ENCODE peak calls at places on chromosomes 1 and 21, in six cellular contexts. S is HepG2, X is H1, L is Panc1, J is GM12878, O is HCT116. W is an unnamed sample.

GRCh38 chr1:151061012-151061401 is 810 bp downstream of the MLLT11 start:
- DNase-seq in S (no peak), L (no peak), J (no peak), X (no peak), O (no peak), W (peak)

GRCh38 chr1:34790985-34791384 is 1.8 kb upstream of the GJA4 start:
- DNase-seq in S (no peak), X (no peak), L (no peak), J (no peak), O (no peak), W (no peak)

GRCh38 chr1:237032029-237032428 is 10.0 kb upstream of the RYR2 start:
- DNase-seq in J (peak), S (no peak), O (no peak), X (no peak), L (no peak), W (no peak)

GRCh38 chr1:232440325-232441059 is 189.4 kb downstream of the SIPA1L2 start:
- DNase-seq in X (no peak), O (no peak), L (no peak), S (no peak), J (no peak), W (no peak)

GRCh38 chr1:242468749-242469148 is 55.7 kb downstream of the PLD5 start:
- DNase-seq in O (no peak), X (no peak), S (peak), L (no peak), J (no peak), W (no peak)

GRCh38 chr1:10906866-10907519 is 105.5 kb upstream of the TARDBP start:
- DNase-seq in J (no peak), S (no peak), O (no peak), X (no peak), L (no peak), W (no peak)

GRCh38 chr1:231750296-231750695 is 123.7 kb downstream of the DISC1 start:
- DNase-seq in O (no peak), L (no peak), S (no peak), X (no peak), J (no peak), W (no peak)

GRCh38 chr21:17925900-17926299 is 106.7 kb upstream of the C21orf91 start:
- DNase-seq in J (no peak), X (no peak), L (no peak), O (no peak), S (peak), W (no peak)

GRCh38 chr1:54253480-54253879 is 53.5 kb downstream of the MRPL37 start:
- DNase-seq in X (no peak), L (no peak), J (no peak), S (no peak), O (peak), W (no peak)

GRCh38 chr1:25443030-25443699 is 12.5 kb downstream of the MACO1 start:
- DNase-seq in L (no peak), X (no peak), O (no peak), J (no peak), S (no peak), W (no peak)

GRCh38 chr1:40383488-40384412 is 10.2 kb downstream of the SMAP2 start:
- DNase-seq in J (no peak), L (no peak), X (no peak), S (peak), O (no peak), W (no peak)

GRCh38 chr1:201401700-201402099 is 2.6 kb upstream of the LAD1 start:
- DNase-seq in S (no peak), L (no peak), J (no peak), X (no peak), O (no peak), W (no peak)

GRCh38 chr1:35615440-35615839 is 25.9 kb downstream of the PSMB2 start:
- DNase-seq in X (no peak), O (no peak), J (no peak), S (no peak), L (no peak), W (no peak)

GRCh38 chr1:193629875-193630274 is 443.5 kb upstream of the B3GALT2 start:
- DNase-seq in S (no peak), J (no peak), X (no peak), O (no peak), L (no peak), W (no peak)

GRCh38 chr21:46060596-46061061 is 37.3 kb upstream of the COL6A2 start:
- DNase-seq in J (no peak), L (no peak), X (no peak), O (no peak), S (no peak), W (no peak)

GRCh38 chr1:233394860-233395717 is 67.6 kb downstream of the MAP3K21 start:
- DNase-seq in X (no peak), O (peak), S (peak), J (no peak), L (peak), W (peak)

GRCh38 chr1:204126941-204127340 is 24.9 kb downstream of the ETNK2 start:
- DNase-seq in X (peak), O (no peak), S (no peak), J (no peak), L (no peak), W (no peak)

GRCh38 chr1:118862755-118863154 is 125.4 kb downstream of the TBX15 start:
- DNase-seq in S (peak), J (no peak), O (no peak), L (no peak), X (no peak), W (no peak)

GRCh38 chr1:15546641-15547040 is 20.0 kb downstream of the DNAJC16 start:
- DNase-seq in O (no peak), X (no peak), J (no peak), L (no peak), S (no peak), W (no peak)

GRCh38 chr1:4976859-4977440 is 322.5 kb downstream of the AJAP1 start:
- DNase-seq in L (no peak), J (no peak), S (no peak), X (no peak), O (no peak), W (no peak)

GRCh38 chr1:221458430-221459156 is 283.3 kb downstream of the DUSP10 start:
- DNase-seq in S (no peak), J (no peak), L (no peak), X (no peak), O (no peak), W (peak)

GRCh38 chr1:92439291-92439690 is 47.4 kb downstream of the GFI1 start:
- DNase-seq in O (no peak), J (peak), L (no peak), X (no peak), S (no peak), W (no peak)

GRCh38 chr1:25232866-25233784 is 823 bp upstream of the SYF2 start:
- DNase-seq in X (peak), O (peak), J (peak), S (peak), L (peak), W (peak)

GRCh38 chr1:169138866-169139670 is 32.6 kb downstream of the ATP1B1 start:
- DNase-seq in L (no peak), X (no peak), J (peak), O (no peak), S (peak), W (no peak)

GRCh38 chr21:44949161-44950015 is 9.6 kb downstream of the SLX9 start:
- DNase-seq in J (no peak), L (peak), S (peak), O (peak), X (peak), W (peak)

GRCh38 chr1:67371681-67372080 is 58.5 kb downstream of the SERBP1 start:
- DNase-seq in X (no peak), J (no peak), L (no peak), S (no peak), O (no peak), W (no peak)

GRCh38 chr1:231731262-231731661 is 104.7 kb downstream of the DISC1 start:
- DNase-seq in O (no peak), S (no peak), X (no peak), J (no peak), L (no peak), W (no peak)

GRCh38 chr1:41795205-41795762 is 123.4 kb downstream of the HIVEP3 start:
- DNase-seq in L (no peak), J (no peak), X (no peak), O (peak), S (no peak), W (no peak)

GRCh38 chr1:2314803-2315710 is 76.3 kb downstream of the MORN1 start:
- DNase-seq in X (peak), S (peak), J (no peak), O (no peak), L (no peak), W (peak)

GRCh38 chr1:156703741-156704140 is 1.6 kb downstream of the CRABP2 start:
- DNase-seq in X (no peak), J (no peak), S (no peak), O (no peak), L (no peak), W (peak)

GRCh38 chr1:9150582-9151290 is 21.8 kb upstream of the GPR157 start:
- DNase-seq in X (no peak), O (no peak), S (no peak), L (no peak), J (no peak), W (no peak)

GRCh38 chr1:179091691-179092165 is 9.9 kb downstream of the TOR3A start:
- DNase-seq in J (no peak), S (peak), L (no peak), X (no peak), O (no peak), W (no peak)

GRCh38 chr1:50108497-50109073 is at the start of gene ELAVL4:
- DNase-seq in X (no peak), J (no peak), L (no peak), S (no peak), O (no peak), W (peak)

GRCh38 chr1:12454406-12455391 is 163.3 kb downstream of the DHRS3 start:
- DNase-seq in L (no peak), X (no peak), J (no peak), S (no peak), O (no peak), W (no peak)

GRCh38 chr1:12460121-12460520 is 157.9 kb downstream of the DHRS3 start:
- DNase-seq in X (no peak), S (no peak), O (no peak), L (no peak), J (no peak), W (no peak)

GRCh38 chr1:12458571-12458970 is 159.4 kb downstream of the DHRS3 start:
- DNase-seq in O (no peak), J (no peak), L (no peak), S (no peak), X (no peak), W (no peak)

GRCh38 chr1:12457771-12458170 is 160.2 kb downstream of the DHRS3 start:
- DNase-seq in J (no peak), X (no peak), S (no peak), O (no peak), L (no peak), W (no peak)

GRCh38 chr1:12456979-12457378 is 161.0 kb downstream of the DHRS3 start:
- DNase-seq in O (no peak), J (no peak), X (no peak), L (no peak), S (no peak), W (no peak)
- TF ChIP-seq SIN3A in O (no peak), J (no peak), X (no peak), L (no peak), S (no peak), W (no peak)

DNA sequence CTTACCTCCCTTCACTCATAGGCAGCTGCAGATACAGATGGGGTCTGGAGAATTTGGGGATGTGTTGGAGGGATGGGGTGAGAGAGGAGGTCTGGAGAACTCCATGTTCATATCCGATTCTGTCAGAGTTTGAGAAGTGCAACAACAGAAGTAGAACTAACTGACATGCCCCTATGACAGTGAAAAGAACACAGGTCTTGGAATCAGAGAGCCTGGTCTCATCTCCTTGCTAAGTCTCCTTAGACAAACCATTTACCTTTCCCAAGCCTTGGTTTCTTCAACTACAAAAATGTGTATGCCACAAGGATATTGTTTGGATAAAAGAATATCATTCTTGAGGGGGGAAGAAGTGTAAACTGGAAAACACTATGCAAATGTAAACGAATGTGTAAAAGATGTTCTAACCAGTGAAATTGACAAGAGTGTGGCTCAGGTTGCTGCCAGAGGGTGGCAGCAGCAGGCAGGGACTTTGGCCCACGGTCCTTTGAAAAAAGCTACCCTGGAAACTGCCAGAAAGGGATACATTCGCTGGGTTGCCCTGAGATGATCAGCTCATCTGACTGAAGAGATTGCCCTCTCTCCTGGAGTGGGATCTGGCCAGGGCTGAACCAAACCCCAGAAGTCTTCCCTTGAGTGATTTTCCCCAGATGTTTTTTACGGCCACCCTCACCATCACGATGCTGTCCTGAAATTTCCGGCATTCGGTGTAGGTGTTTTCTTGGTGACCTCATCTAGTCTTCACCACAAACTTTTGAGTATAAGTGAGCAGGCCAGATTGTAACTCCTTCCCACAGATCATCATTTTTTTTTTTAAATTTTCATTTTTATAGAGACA is 17.0 kb upstream of the CD2 start:
- DNase-seq in X (peak), J (peak), L (peak), S (peak), O (peak), W (peak)
- TF ChIP-seq SIN3A in X (no peak), J (no peak), L (no peak), S (no peak), O (no peak), W (no peak)

GRCh38 chr1:61140056-61140549 is 57.7 kb downstream of the NFIA start:
- DNase-seq in S (no peak), J (no peak), O (no peak), L (no peak), X (no peak), W (no peak)

GRCh38 chr1:61141288-61142044 is 59.1 kb downstream of the NFIA start:
- DNase-seq in L (peak), O (no peak), S (peak), X (no peak), J (no peak), W (no peak)

GRCh38 chr1:61138305-61138704 is 55.9 kb downstream of the NFIA start:
- DNase-seq in O (no peak), X (no peak), S (no peak), J (no peak), L (no peak), W (no peak)

GRCh38 chr1:61140778-61141177 is 58.4 kb downstream of the NFIA start:
- DNase-seq in X (no peak), S (no peak), O (no peak), L (no peak), J (no peak), W (no peak)

GRCh38 chr1:61139324-61140055 is 57.1 kb downstream of the NFIA start:
- DNase-seq in J (no peak), L (no peak), O (no peak), S (peak), X (no peak), W (no peak)
- TF ChIP-seq SIN3A in J (no peak), L (no peak), O (no peak), S (no peak), X (no peak), W (no peak)

DNA sequence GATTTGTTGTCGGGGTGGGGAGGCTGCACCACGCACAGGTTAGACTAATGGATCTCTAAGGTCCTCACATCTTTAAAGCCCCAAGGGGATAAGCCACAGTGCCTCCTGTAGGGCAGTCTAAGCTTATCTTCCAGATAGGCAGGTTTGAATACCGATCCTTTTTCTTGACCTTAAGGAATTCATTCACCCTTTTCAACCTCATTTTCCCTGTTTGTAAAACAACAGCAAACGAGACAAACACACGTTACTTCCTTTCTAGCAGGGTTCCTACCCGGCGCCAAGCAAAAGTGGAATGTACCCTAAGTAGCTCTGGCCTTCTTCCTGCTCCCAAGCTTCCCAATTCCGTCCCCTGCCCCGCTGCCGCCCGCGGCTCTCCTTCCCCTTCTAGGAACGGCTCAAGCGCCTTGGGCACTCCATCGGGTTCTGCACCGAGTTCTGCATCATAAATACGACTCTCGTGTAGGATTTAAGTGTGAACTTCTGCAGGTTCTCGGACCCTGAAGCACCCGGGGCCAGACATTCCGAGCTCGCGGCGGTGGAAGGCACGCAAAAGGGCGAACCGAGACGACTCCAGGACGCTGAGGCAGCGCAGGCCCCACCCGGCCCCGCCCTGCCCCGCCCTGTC is 548 bp upstream of the CDC20 start:
- DNase-seq in S (no peak), J (peak), O (peak), X (no peak), L (no peak), W (peak)
- TF ChIP-seq SIN3A in S (no peak), J (no peak), O (no peak), X (no peak), L (no peak), W (peak)